ENCODE peak calls at places on chromosomes 13 and 19, in six cellular contexts. One of them, this sample, is unnamed.
A peak's percentile ranks its signal among the peaks of the same experiment; 100 is the strongest.

GRCh38 chr19:4058696-4059492 is 7.8 kb downstream of the ZBTB7A start:
- DNase-seq in cardiac fibroblast: no peak
- DNase-seq in body of pancreas: no peak
- DNase-seq in AG10803: no peak
- DNase-seq in endodermal cell: no peak
- DNase-seq in glutamatergic neuron: peak; percentile 81
- DNase-seq in this sample: no peak

GRCh38 chr19:29873024-29873800 is 61.4 kb downstream of the CCNE1 start:
- DNase-seq in cardiac fibroblast: peak; percentile 20
- DNase-seq in body of pancreas: peak; percentile 11
- DNase-seq in AG10803: peak; percentile 20
- DNase-seq in endodermal cell: peak; percentile 91
- DNase-seq in glutamatergic neuron: peak; percentile 86
- DNase-seq in this sample: peak; percentile 44

GRCh38 chr13:97134364-97135095 is 87.6 kb upstream of the MBNL2 start:
- DNase-seq in cardiac fibroblast: peak; percentile 60
- DNase-seq in body of pancreas: no peak
- DNase-seq in AG10803: no peak
- DNase-seq in endodermal cell: no peak
- DNase-seq in glutamatergic neuron: no peak
- DNase-seq in this sample: no peak

GRCh38 chr19:38434549-38435051 is 1.1 kb downstream of the RYR1 start:
- DNase-seq in cardiac fibroblast: no peak
- DNase-seq in body of pancreas: no peak
- DNase-seq in AG10803: no peak
- DNase-seq in endodermal cell: peak; percentile 88
- DNase-seq in glutamatergic neuron: peak; percentile 67
- DNase-seq in this sample: no peak

GRCh38 chr19:15583346-15583745 is 31.7 kb upstream of the CYP4F8 start:
- DNase-seq in cardiac fibroblast: no peak
- DNase-seq in body of pancreas: no peak
- DNase-seq in AG10803: no peak
- DNase-seq in endodermal cell: no peak
- DNase-seq in glutamatergic neuron: no peak
- DNase-seq in this sample: no peak

GRCh38 chr19:12864143-12864542 is 17.1 kb downstream of the DNASE2 start:
- DNase-seq in cardiac fibroblast: no peak
- DNase-seq in body of pancreas: no peak
- DNase-seq in AG10803: no peak
- DNase-seq in endodermal cell: no peak
- DNase-seq in glutamatergic neuron: no peak
- DNase-seq in this sample: no peak

GRCh38 chr13:50425772-50426171 is 410.5 kb downstream of the KCNRG start:
- DNase-seq in cardiac fibroblast: no peak
- DNase-seq in body of pancreas: no peak
- DNase-seq in AG10803: no peak
- DNase-seq in endodermal cell: no peak
- DNase-seq in glutamatergic neuron: no peak
- DNase-seq in this sample: peak; percentile 85

GRCh38 chr19:31255863-31256600 is 93.2 kb downstream of the TSHZ3 start:
- DNase-seq in cardiac fibroblast: no peak
- DNase-seq in body of pancreas: no peak
- DNase-seq in AG10803: no peak
- DNase-seq in endodermal cell: no peak
- DNase-seq in glutamatergic neuron: no peak
- DNase-seq in this sample: no peak

GRCh38 chr13:60043262-60043661 is 120.5 kb downstream of the DIAPH3 start:
- DNase-seq in cardiac fibroblast: peak; percentile 13
- DNase-seq in body of pancreas: no peak
- DNase-seq in AG10803: peak; percentile 84
- DNase-seq in endodermal cell: no peak
- DNase-seq in glutamatergic neuron: no peak
- DNase-seq in this sample: no peak

GRCh38 chr13:102141625-102142472 is 260.0 kb downstream of the FGF14 start:
- DNase-seq in cardiac fibroblast: peak; percentile 56
- DNase-seq in body of pancreas: no peak
- DNase-seq in AG10803: peak; percentile 20
- DNase-seq in endodermal cell: no peak
- DNase-seq in glutamatergic neuron: no peak
- DNase-seq in this sample: peak; percentile 12

GRCh38 chr19:10285393-10285792 is 1.4 kb upstream of the ICAM4 start:
- DNase-seq in cardiac fibroblast: no peak
- DNase-seq in body of pancreas: no peak
- DNase-seq in AG10803: no peak
- DNase-seq in endodermal cell: no peak
- DNase-seq in glutamatergic neuron: no peak
- DNase-seq in this sample: peak; percentile 71

GRCh38 chr19:5665781-5666513 is 14.4 kb downstream of the MICOS13 start:
- DNase-seq in cardiac fibroblast: peak; percentile 75
- DNase-seq in body of pancreas: no peak
- DNase-seq in AG10803: peak; percentile 52
- DNase-seq in endodermal cell: no peak
- DNase-seq in glutamatergic neuron: no peak
- DNase-seq in this sample: no peak

GRCh38 chr13:40676007-40676406 is 9.6 kb upstream of the FOXO1 start:
- DNase-seq in cardiac fibroblast: no peak
- DNase-seq in body of pancreas: no peak
- DNase-seq in AG10803: no peak
- DNase-seq in endodermal cell: no peak
- DNase-seq in glutamatergic neuron: no peak
- DNase-seq in this sample: no peak

GRCh38 chr19:51274371-51274770 is 23.5 kb downstream of the SIGLECL1 start:
- DNase-seq in cardiac fibroblast: no peak
- DNase-seq in body of pancreas: no peak
- DNase-seq in AG10803: no peak
- DNase-seq in endodermal cell: no peak
- DNase-seq in glutamatergic neuron: no peak
- DNase-seq in this sample: no peak

GRCh38 chr13:42893346-42893745 is 98.7 kb downstream of the EPSTI1 start:
- DNase-seq in cardiac fibroblast: peak; percentile 91
- DNase-seq in body of pancreas: no peak
- DNase-seq in AG10803: peak; percentile 89
- DNase-seq in endodermal cell: no peak
- DNase-seq in glutamatergic neuron: no peak
- DNase-seq in this sample: peak; percentile 20

GRCh38 chr13:94323746-94324408 is 155.6 kb downstream of the DCT start:
- DNase-seq in cardiac fibroblast: no peak
- DNase-seq in body of pancreas: no peak
- DNase-seq in AG10803: no peak
- DNase-seq in endodermal cell: no peak
- DNase-seq in glutamatergic neuron: no peak
- DNase-seq in this sample: no peak

DNA sequence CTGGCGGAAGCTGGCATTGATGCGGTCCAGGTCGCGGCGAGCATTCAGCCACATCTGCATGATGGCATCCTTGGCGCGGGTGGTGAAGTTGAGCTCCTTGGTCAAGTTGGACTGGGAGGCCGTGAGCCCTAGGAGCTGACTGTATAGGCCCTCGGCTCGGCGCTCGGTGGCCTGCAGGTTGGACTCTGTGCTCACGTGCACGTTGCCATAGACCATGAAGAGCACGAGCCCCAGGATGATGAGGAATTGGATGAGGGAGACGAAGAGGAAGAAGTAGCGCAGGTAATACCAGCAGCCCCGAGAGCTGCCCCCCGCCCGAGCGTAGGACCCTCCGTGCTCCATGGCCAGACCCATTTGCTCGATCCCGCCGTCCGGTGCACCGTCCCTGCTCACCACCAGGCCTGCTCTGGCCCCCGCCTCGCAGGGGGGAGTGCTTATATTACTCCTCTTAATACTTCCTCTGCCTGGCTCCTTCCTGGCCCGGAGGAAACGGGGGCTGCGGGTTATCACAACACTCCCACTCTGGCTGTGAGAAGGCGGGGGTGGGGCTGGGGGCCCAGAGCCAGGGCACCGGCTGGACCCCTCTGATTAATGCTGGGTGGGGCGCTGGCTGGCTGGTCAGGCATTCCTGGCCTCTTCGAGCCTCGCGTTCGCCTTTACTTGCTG is at the start of gene PLVAP:
- DNase-seq in cardiac fibroblast: no peak
- DNase-seq in body of pancreas: peak; percentile 12
- DNase-seq in AG10803: no peak
- DNase-seq in endodermal cell: no peak
- DNase-seq in glutamatergic neuron: no peak
- DNase-seq in this sample: peak; percentile 24
- TF ChIP-seq CTCF in cardiac fibroblast: no peak
- TF ChIP-seq CTCF in body of pancreas: no peak
- TF ChIP-seq CTCF in AG10803: no peak
- TF ChIP-seq CTCF in endodermal cell: no peak
- TF ChIP-seq CTCF in glutamatergic neuron: no peak
- TF ChIP-seq CTCF in this sample: no peak

GRCh38 chr19:2207008-2207407 is 29.1 kb downstream of the PLEKHJ1 start:
- DNase-seq in cardiac fibroblast: no peak
- DNase-seq in body of pancreas: no peak
- DNase-seq in AG10803: no peak
- DNase-seq in endodermal cell: no peak
- DNase-seq in glutamatergic neuron: no peak
- DNase-seq in this sample: no peak

GRCh38 chr19:2210206-2210605 is 25.9 kb downstream of the PLEKHJ1 start:
- DNase-seq in cardiac fibroblast: no peak
- DNase-seq in body of pancreas: no peak
- DNase-seq in AG10803: no peak
- DNase-seq in endodermal cell: no peak
- DNase-seq in glutamatergic neuron: no peak
- DNase-seq in this sample: no peak

GRCh38 chr19:2208975-2209374 is 27.2 kb downstream of the PLEKHJ1 start:
- DNase-seq in cardiac fibroblast: no peak
- DNase-seq in body of pancreas: no peak
- DNase-seq in AG10803: no peak
- DNase-seq in endodermal cell: no peak
- DNase-seq in glutamatergic neuron: no peak
- DNase-seq in this sample: no peak

GRCh38 chr19:2209408-2209807 is 26.7 kb downstream of the PLEKHJ1 start:
- DNase-seq in cardiac fibroblast: no peak
- DNase-seq in body of pancreas: no peak
- DNase-seq in AG10803: no peak
- DNase-seq in endodermal cell: no peak
- DNase-seq in glutamatergic neuron: no peak
- DNase-seq in this sample: no peak

DNA sequence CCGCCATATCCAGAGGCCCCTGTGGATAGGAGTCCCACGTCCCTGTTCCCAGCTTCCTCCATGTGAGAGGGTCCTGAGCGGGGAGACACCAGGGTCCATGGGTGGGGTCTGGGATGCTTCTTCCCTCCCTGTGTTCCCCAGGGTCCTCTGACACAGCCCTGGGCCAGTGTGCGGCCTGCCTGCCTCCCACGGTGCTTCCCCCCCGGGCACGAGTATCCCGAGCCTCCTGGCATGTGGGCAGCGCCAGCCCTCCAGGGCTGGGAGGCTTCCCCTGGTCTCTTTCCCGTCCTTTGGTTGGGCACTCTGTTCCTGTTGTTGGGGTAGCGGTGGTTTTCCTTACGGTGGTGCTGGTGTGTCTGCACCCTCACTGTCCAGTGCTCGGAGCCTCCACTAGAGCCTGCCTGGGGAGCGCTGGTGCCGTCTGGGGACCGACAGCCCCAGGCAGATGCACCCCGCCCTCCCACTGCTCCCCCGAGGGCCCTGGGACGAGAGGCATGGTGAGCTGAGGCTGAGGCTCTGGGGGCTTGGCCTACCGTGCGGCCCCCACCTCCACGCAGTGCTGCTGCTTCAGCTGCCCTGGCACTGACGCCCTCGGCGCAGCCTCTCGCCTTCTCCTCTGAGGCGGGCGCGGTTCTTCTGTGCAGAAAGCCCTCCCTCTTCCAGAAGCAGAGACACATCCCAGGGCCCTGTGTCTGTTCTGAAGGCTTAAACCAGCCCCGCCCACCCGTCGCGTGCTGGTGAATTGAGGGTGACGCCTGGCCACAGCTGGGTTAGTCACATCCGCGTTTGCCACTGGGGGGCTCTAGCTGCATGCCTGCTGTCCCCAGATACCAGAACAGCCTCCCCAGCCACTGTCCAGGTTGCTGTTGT is 27.9 kb downstream of the PLEKHJ1 start:
- DNase-seq in cardiac fibroblast: peak; percentile 84
- DNase-seq in body of pancreas: peak; percentile 46
- DNase-seq in AG10803: peak; percentile 81
- DNase-seq in endodermal cell: peak; percentile 80
- DNase-seq in glutamatergic neuron: peak; percentile 56
- DNase-seq in this sample: peak; percentile 41
- TF ChIP-seq CTCF in cardiac fibroblast: peak; percentile 22
- TF ChIP-seq CTCF in body of pancreas: no peak
- TF ChIP-seq CTCF in AG10803: peak; percentile 51
- TF ChIP-seq CTCF in endodermal cell: peak; percentile 19
- TF ChIP-seq CTCF in glutamatergic neuron: no peak
- TF ChIP-seq CTCF in this sample: no peak

DNA sequence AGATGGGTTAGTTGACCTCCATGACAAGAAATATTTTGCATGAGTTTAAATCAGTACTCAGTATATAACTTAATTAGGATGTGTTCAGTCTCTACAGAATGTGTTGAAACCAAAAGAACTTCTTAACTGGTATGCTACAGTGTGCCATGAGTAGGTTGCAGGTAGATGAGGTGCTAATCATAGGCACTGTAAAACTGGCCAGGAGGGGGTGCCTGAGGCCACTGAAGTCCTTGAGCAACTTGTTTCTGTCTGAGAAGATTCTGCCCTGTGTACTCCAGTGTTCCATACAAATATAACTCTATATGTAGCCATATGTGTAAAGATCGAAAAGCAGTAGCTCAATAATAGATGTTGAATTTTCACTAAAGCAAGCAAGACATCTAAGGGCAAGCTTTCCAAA is 549.2 kb upstream of the KLF12 start:
- DNase-seq in cardiac fibroblast: peak; percentile 20
- DNase-seq in body of pancreas: no peak
- DNase-seq in AG10803: no peak
- DNase-seq in endodermal cell: peak; percentile 51
- DNase-seq in glutamatergic neuron: no peak
- DNase-seq in this sample: no peak
- TF ChIP-seq CTCF in cardiac fibroblast: no peak
- TF ChIP-seq CTCF in body of pancreas: no peak
- TF ChIP-seq CTCF in AG10803: peak; percentile 23
- TF ChIP-seq CTCF in endodermal cell: peak; percentile 74
- TF ChIP-seq CTCF in glutamatergic neuron: no peak
- TF ChIP-seq CTCF in this sample: no peak

GRCh38 chr13:62512194-62513141 is 1096.8 kb upstream of the PCDH20 start:
- DNase-seq in cardiac fibroblast: peak; percentile 22
- DNase-seq in body of pancreas: peak; percentile 50
- DNase-seq in AG10803: peak; percentile 6
- DNase-seq in endodermal cell: peak; percentile 84
- DNase-seq in glutamatergic neuron: peak; percentile 62
- DNase-seq in this sample: peak; percentile 67
- TF ChIP-seq CTCF in cardiac fibroblast: peak; percentile 50
- TF ChIP-seq CTCF in body of pancreas: peak; percentile 61
- TF ChIP-seq CTCF in AG10803: peak; percentile 55
- TF ChIP-seq CTCF in endodermal cell: peak; percentile 87
- TF ChIP-seq CTCF in glutamatergic neuron: peak; percentile 76
- TF ChIP-seq CTCF in this sample: peak; percentile 83

This sample was measured in NB4.